ENCODE peak calls at places on chromosomes 3 and 15, in four cellular contexts. T is neuronal stem cell, C is mesenchymal stem cell, W is trophoblast cell. H is an unnamed sample.
A peak's percentile ranks its signal among the peaks of the same experiment; 100 is the strongest.

GRCh38 chr3:36362973-36363372 is 17.3 kb upstream of the STAC start:
- DNase-seq in T (no peak), C (peak; percentile 65), W (peak; percentile 43), H (peak; percentile 94)

GRCh38 chr3:134638385-134639020 is 12.3 kb downstream of the KY start:
- DNase-seq in T (no peak), C (no peak), W (no peak), H (no peak)

GRCh38 chr15:92928351-92928750 is 28.2 kb downstream of the CHD2 start:
- DNase-seq in T (no peak), C (no peak), W (no peak), H (no peak)

GRCh38 chr15:48596415-48596814 is 49.1 kb downstream of the FBN1 start:
- DNase-seq in T (no peak), C (peak; percentile 70), W (no peak), H (no peak)

GRCh38 chr3:72034956-72035355 is 250.0 kb upstream of the PROK2 start:
- DNase-seq in T (no peak), C (no peak), W (no peak), H (no peak)

GRCh38 chr15:40982855-40983254 is 29.6 kb downstream of the CHAC1 start:
- DNase-seq in T (no peak), C (peak; percentile 95), W (no peak), H (no peak)

GRCh38 chr3:94694894-94695293 is 632.0 kb downstream of the NSUN3 start:
- DNase-seq in T (no peak), C (no peak), W (no peak), H (no peak)

GRCh38 chr15:99148851-99149276 is 44.0 kb downstream of the SYNM start:
- DNase-seq in T (no peak), C (no peak), W (no peak), H (no peak)

GRCh38 chr15:69896606-69897005 is 201.1 kb downstream of the TLE3 start:
- DNase-seq in T (no peak), C (no peak), W (no peak), H (no peak)

DNA sequence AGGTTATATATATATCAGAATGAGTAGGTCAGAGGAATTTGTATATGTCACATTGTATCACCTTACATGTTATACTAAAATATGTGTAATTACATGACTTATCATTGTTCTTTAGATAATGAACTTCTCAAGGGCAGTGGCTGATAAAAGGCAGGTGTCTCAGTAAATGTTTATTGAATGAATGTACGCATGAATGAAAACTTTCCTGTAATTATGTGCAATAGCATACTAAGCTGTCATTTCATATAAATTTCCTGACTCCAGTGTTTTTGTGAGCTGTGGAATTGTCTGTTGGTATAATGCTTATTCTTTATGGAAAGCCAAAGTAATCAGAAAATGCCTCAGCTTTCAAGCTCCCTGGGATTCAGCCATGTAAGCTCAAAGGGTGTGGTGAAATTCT is 4.2 kb downstream of the TBC1D23 start:
- DNase-seq in T (no peak), C (no peak), W (no peak), H (no peak)
- H3K4me2 ChIP-seq in T (no peak overlapping the region), C (no peak overlapping the region), W (no peak overlapping the region), H (no peak overlapping the region)

DNA sequence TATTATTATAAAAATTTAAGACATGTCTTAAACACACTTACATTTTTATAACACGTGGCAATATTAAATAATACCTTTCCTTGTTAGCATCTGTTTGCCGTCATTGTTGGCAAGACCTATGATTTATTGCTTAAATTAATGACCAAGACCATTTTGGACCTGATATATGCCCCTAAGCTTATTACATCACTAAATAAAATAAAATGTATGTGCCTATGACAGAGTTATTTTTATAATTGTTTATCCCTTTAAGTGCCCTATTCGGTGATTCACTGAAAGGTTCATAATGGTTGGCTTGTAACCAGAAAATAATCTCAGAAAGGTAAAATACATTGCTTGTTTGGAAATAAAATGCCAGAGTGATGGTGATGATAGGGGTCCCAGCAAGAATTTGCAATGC is 17.5 kb downstream of the CDIN1 start:
- DNase-seq in T (no peak), C (no peak), W (no peak), H (no peak)
- H3K4me3 ChIP-seq in T (no peak overlapping the region), C (no peak overlapping the region), W (no peak overlapping the region), H (no peak overlapping the region)

DNA sequence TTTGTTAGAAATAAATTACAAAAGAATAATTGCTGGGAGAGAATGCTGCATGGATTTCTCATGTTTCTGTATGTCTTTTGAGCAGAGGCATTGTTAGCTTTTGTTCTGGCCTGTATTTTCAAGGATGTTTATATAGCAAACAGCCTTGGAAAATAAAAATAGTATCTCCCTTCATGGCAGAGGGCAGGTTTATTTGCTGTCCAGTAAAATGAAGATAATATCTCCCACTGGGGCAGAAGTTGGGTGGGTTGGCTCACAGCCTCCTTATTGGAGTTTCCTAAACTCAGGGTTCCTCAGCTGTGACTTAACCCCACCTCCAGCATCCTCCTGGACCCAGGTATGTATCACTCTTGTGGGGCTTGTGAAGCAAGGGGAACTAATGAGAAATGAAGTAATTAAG is 43.7 kb upstream of the THSD4 start:
- DNase-seq in T (no peak), C (no peak), W (no peak), H (no peak)
- H2BK120ac ChIP-seq in T (no peak overlapping the region), C (no peak overlapping the region), W (no peak overlapping the region), H (no peak overlapping the region)

GRCh38 chr3:52779411-52780297 is 2.3 kb downstream of the ITIH1 start:
- DNase-seq in T (no peak), C (no peak), W (peak; percentile 28), H (no peak)

GRCh38 chr3:52779011-52779410 is 1.6 kb downstream of the ITIH1 start:
- DNase-seq in T (no peak), C (no peak), W (no peak), H (no peak)

GRCh38 chr3:52780298-52780585 is 2.8 kb downstream of the ITIH1 start:
- DNase-seq in T (no peak), C (no peak), W (no peak), H (no peak)

GRCh38 chr3:52777127-52777958 is at the start of gene ITIH1:
- DNase-seq in T (no peak), C (no peak), W (no peak), H (no peak)

GRCh38 chr3:52777959-52778805 is 783 bp downstream of the ITIH1 start:
- DNase-seq in T (no peak), C (no peak), W (no peak), H (no peak)
- H3K4me2 ChIP-seq in T (no peak overlapping the region), C (no peak overlapping the region), W (no peak overlapping the region), H (no peak overlapping the region)

GRCh38 chr15:90046289-90046688 is 45.2 kb downstream of the ZNF710 start:
- DNase-seq in T (no peak), C (no peak), W (no peak), H (no peak)
- H3K4me3 ChIP-seq in T (no peak overlapping the region), C (no peak overlapping the region), W (no peak overlapping the region), H (no peak overlapping the region)

GRCh38 chr3:29138171-29138570 is 142.7 kb upstream of the RBMS3 start:
- DNase-seq in T (no peak), C (no peak), W (no peak), H (no peak)
- H2BK120ac ChIP-seq in T (no peak overlapping the region), C (no peak overlapping the region), W (no peak overlapping the region), H (no peak overlapping the region)

GRCh38 chr3:45038096-45038455 is 12.0 kb downstream of the CLEC3B start:
- DNase-seq in T (no peak), C (no peak), W (no peak), H (no peak)
- H3K4me2 ChIP-seq in T (no peak overlapping the region), C (no peak overlapping the region), W (no peak overlapping the region), H (no peak overlapping the region)

DNA sequence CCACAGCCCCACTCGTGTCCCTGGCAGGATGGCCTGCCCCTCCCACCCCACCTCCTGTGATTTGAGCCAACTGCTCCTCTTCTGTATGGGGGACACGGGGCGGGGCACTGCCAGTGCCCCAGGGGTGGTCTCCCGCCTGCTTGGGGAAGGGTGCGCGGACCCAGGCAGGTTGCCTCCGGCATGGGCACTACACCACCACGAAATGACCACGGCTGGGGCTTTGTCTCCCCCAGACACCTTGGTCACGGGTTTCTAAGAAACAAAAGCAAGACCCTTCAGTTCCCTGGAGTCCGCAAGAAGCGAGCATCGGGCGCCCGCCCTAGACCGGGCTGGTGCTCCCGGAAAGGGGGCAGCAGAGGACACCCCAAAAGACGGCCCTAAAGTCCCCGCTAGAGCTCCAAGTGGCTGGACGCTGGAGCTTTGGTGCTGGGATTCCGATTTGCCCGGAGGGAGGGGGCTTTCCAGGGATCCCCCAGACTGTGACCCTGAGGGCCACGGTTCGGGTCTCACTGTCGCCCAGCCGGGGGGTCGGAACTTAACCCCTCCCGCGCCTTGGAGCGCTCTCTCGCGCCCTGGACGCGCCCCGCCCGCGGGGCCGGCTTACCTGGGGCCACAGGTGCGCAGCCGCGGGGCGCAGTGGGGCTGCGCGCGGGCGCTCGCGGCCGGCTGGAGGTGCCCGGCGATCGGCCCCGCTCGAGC is 219.5 kb upstream of the PRICKLE2 start:
- DNase-seq in T (no peak), C (no peak), W (no peak), H (no peak)
- H3K4me3 ChIP-seq in T (peak overlapping the region; percentile 50), C (peak overlapping the region; percentile 62), W (peak overlapping the region; percentile 83), H (peak overlapping the region; percentile 52)

DNA sequence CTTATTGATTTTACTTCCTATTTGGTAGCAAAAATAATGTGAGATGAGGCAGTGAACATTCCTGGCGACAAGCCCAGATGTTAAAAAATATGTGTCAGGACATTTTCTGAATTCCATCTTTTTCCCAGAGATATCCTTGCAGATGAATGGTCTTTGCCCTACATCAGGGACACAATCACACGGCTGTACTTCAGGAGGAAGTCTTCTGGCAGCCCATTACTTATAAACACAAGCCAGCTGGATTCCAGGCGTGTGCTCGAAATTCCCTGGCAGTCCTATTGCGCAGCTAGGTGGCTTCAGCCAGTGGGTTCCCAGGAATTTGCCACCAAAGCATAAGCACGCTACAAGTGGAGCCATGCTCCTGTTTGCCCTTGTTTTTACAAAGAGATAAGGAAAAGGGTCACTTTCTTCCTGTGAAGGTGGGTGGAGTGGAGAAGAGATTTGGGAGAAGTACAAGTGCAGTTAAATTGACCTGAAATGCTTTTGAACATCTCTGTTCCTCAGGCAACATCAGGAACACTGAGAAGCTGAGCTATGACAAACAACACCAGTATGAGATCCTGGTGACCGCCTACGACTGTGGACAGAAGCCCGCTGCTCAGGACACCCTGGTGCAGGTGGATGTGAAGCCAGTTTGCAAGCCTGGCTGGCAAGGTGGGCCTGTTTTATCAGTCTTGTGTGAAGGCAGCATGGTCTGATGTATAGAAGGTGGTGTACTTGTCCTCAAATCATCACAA is 257.1 kb upstream of the TRIM42 start:
- DNase-seq in T (no peak), C (peak; percentile 20), W (peak; percentile 33), H (peak; percentile 27)
- H2BK120ac ChIP-seq in T (no peak overlapping the region), C (no peak overlapping the region), W (no peak overlapping the region), H (no peak overlapping the region)